ENCODE peak calls at places on chromosomes 3 and 15, in nine cellular contexts. C is A673, M is fibroblast of villous mesenchyme, K is sigmoid colon, L is transverse colon, Q is IMR-90, I is epithelial cell of esophagus, V is AG09309, F is astrocyte of the spinal cord. T is an unnamed sample.

GRCh38 chr3:138459619-138460535 is 25.5 kb downstream of the ESYT3 start:
- DNase-seq in Q (no peak), C (no peak), I (no peak), V (no peak), F (no peak), K (no peak), L (no peak), M (no peak), T (no peak)

GRCh38 chr15:62115847-62116246 is 49.1 kb downstream of the C2CD4A start:
- DNase-seq in C (no peak), I (no peak), V (no peak), M (no peak), F (no peak), L (no peak), Q (no peak), K (no peak), T (no peak)

GRCh38 chr15:43955140-43955539 is 128.3 kb downstream of the WDR76 start:
- DNase-seq in L (no peak), V (no peak), C (no peak), M (no peak), F (no peak), K (no peak), Q (no peak), I (no peak), T (no peak)

GRCh38 chr3:120481056-120481455 is 30.3 kb upstream of the FSTL1 start:
- DNase-seq in F (no peak), M (no peak), K (no peak), I (no peak), V (no peak), L (no peak), C (no peak), Q (no peak), T (no peak)

GRCh38 chr3:37129871-37130270 is 44.5 kb downstream of the LRRFIP2 start:
- DNase-seq in C (no peak), V (no peak), F (no peak), K (no peak), Q (peak; percentile 71), I (peak; percentile 86), M (no peak), L (no peak), T (no peak)

GRCh38 chr3:33791477-33792166 is 6.8 kb upstream of the PDCD6IP start:
- DNase-seq in M (peak; percentile 53), K (no peak), Q (peak; percentile 41), C (no peak), L (peak; percentile 53), I (peak; percentile 99), V (no peak), F (no peak), T (no peak)

GRCh38 chr15:23565395-23566069 is at the start of gene MKRN3:
- DNase-seq in K (no peak), Q (peak; percentile 7), L (peak; percentile 18), C (no peak), F (peak; percentile 78), M (peak; percentile 94), V (peak; percentile 1), I (peak; percentile 74), T (no peak)

GRCh38 chr15:86647810-86648440 is 568.3 kb downstream of the AGBL1 start:
- DNase-seq in Q (no peak), M (no peak), K (no peak), C (no peak), V (no peak), I (no peak), L (no peak), F (no peak), T (no peak)

GRCh38 chr3:58161435-58162398 is 49.1 kb downstream of the DNASE1L3 start:
- DNase-seq in Q (peak; percentile 98), M (peak; percentile 96), I (peak; percentile 92), C (peak; percentile 40), L (peak; percentile 69), V (peak; percentile 65), F (peak; percentile 93), K (peak; percentile 91), T (no peak)

GRCh38 chr15:75775296-75776074 is 62.8 kb upstream of the CSPG4 start:
- DNase-seq in C (peak; percentile 26), L (no peak), K (no peak), I (peak; percentile 9), Q (no peak), F (no peak), V (no peak), M (no peak), T (no peak)

GRCh38 chr3:20023663-20024417 is 11.8 kb upstream of the PP2D1 start:
- DNase-seq in Q (no peak), V (no peak), K (peak; percentile 76), I (no peak), L (peak; percentile 26), C (no peak), F (no peak), M (no peak), T (no peak)

GRCh38 chr3:59313365-59313764 is 263.5 kb upstream of the CFAP20DC start:
- DNase-seq in I (peak; percentile 68), M (peak; percentile 20), L (peak; percentile 44), C (peak; percentile 40), Q (peak; percentile 13), V (no peak), K (no peak), F (peak; percentile 40), T (no peak)

GRCh38 chr3:14118400-14119165 is 6.1 kb downstream of the CHCHD4 start:
- DNase-seq in Q (peak; percentile 62), I (peak; percentile 76), M (peak; percentile 90), L (no peak), C (peak; percentile 13), V (no peak), F (no peak), K (no peak), T (no peak)

GRCh38 chr15:63338170-63338569 is 43.5 kb downstream of the CA12 start:
- DNase-seq in K (no peak), Q (peak; percentile 79), F (peak; percentile 87), L (no peak), I (peak; percentile 94), M (no peak), C (peak; percentile 28), V (peak; percentile 53), T (no peak)

GRCh38 chr3:134485075-134485536 is 679 bp downstream of the ANAPC13 start:
- DNase-seq in Q (no peak), I (no peak), M (peak; percentile 39), C (no peak), F (no peak), L (peak; percentile 44), V (no peak), K (no peak), T (no peak)

GRCh38 chr15:31558840-31559239 is 232.2 kb downstream of the KLF13 start:
- DNase-seq in L (no peak), K (no peak), I (no peak), C (no peak), Q (no peak), M (no peak), F (no peak), V (no peak), T (no peak)

GRCh38 chr3:32384938-32385337 is 6.7 kb upstream of the CMTM7 start:
- DNase-seq in Q (peak; percentile 4), M (no peak), K (no peak), V (no peak), I (no peak), F (peak; percentile 56), L (no peak), C (no peak), T (no peak)

GRCh38 chr3:157632081-157632480 is 128.9 kb upstream of the VEPH1 start:
- DNase-seq in Q (no peak), I (no peak), M (no peak), L (no peak), C (no peak), K (no peak), F (no peak), V (no peak), T (no peak)

GRCh38 chr3:184802150-184802549 is 9.8 kb upstream of the VPS8 start:
- DNase-seq in F (no peak), M (no peak), K (no peak), C (no peak), I (no peak), L (no peak), Q (no peak), V (no peak), T (no peak)

GRCh38 chr3:24588568-24588967 is 93.9 kb upstream of the THRB start:
- DNase-seq in C (no peak), I (no peak), K (no peak), V (no peak), Q (no peak), F (no peak), M (no peak), L (no peak), T (no peak)
- TF ChIP-seq CTCF in C (no peak), I (no peak), K (no peak), V (no peak), Q (no peak), F (no peak), M (no peak), L (no peak), T (no peak)

DNA sequence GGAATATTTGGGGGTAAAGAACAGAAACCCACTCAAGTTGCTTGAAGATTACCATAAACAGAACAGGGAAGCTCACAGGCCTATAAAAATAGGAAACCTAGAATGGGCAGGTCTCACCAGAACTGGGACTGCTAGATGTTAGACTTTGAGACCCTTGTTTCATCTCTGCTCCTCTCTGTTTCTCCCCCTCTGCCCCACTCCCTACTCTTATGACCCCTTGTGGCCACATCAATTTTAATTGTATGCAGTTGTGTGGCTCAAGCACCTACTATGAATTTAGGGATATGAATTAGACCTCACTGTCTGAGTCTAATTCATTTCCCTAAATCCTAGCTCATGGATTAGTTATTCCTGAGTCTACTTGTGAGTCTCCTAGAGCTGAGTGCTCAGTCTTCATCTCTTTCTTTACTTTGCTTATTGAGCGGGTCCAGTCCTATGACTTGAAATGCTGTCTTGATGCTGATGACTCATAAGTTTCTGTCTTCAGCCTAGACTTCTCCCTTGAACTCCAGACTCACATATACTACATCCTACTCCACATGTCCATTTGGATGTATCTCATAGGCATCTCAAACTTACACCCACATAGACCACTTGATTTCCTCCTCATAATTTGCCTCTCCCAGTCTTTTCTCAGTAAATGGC is 78.7 kb downstream of the ITPR1 start:
- DNase-seq in F (no peak), Q (no peak), C (no peak), V (no peak), K (no peak), L (no peak), M (no peak), I (peak; percentile 46), T (no peak)
- TF ChIP-seq CTCF in F (no peak), Q (no peak), C (no peak), V (no peak), K (no peak), L (no peak), M (peak; percentile 23), I (no peak), T (no peak)

DNA sequence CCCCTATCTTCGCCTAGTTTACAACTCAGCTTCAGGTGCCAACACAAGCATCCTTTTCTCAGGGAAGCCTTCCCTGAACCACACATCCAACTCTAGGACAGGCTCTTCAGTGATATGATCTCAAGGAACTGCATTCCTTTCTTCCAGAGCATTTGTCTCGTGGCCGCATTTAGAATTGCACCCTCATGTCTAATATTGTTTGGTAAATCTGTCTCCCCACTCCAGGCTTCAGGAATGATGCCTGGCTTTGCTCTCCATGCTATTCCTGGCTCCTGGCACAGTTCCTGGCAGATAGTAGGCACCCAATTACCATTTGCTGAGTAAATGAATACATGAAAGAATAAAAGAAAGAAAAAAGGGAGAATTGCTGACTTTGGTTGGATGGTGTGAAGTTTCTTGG is 2.4 kb downstream of the CYP19A1 start:
- DNase-seq in M (no peak), L (no peak), I (no peak), C (no peak), K (no peak), V (no peak), Q (no peak), F (no peak), T (no peak)
- TF ChIP-seq CTCF in M (peak; percentile 19), L (no peak), I (no peak), C (no peak), K (peak; percentile 11), V (no peak), Q (no peak), F (no peak), T (no peak)

GRCh38 chr3:105516972-105517371 is 150.3 kb downstream of the ALCAM start:
- DNase-seq in K (no peak), I (no peak), Q (no peak), F (no peak), C (peak; percentile 10), L (no peak), V (no peak), M (no peak), T (no peak)
- TF ChIP-seq CTCF in K (no peak), I (no peak), Q (peak; percentile 30), F (peak; percentile 40), C (peak; percentile 32), L (no peak), V (no peak), M (peak; percentile 40), T (no peak)

T was measured in activated B cell treated with CpG ODN at 0.5 μM for 24 hours.